ENCODE peak calls at places on chromosomes 3 and 15, in eight cellular contexts. X, J, A, R, V, H, T and Z are unnamed samples.

GRCh38 chr3:143958966-143959365 is 12.7 kb upstream of the DIPK2A start:
- DNase-seq in R (no peak), J (no peak), T (no peak), V (no peak), H (no peak), X (no peak), A (no peak), Z (no peak)

GRCh38 chr3:53109822-53110771 is 20.1 kb downstream of the RFT1 start:
- DNase-seq in X (peak), T (no peak), A (peak), R (peak), V (no peak), H (peak), J (peak), Z (no peak)

GRCh38 chr3:171317133-171317532 is 143.1 kb downstream of the TNIK start:
- DNase-seq in J (no peak), R (no peak), V (peak), A (no peak), H (peak), T (no peak), X (peak), Z (no peak)

GRCh38 chr3:171874251-171874679 is 31.1 kb downstream of the TMEM212 start:
- DNase-seq in J (peak), R (no peak), V (peak), H (peak), A (no peak), X (peak), T (peak), Z (no peak)

GRCh38 chr3:193940526-193940925 is 195.4 kb upstream of the HES1 start:
- DNase-seq in R (no peak), J (no peak), H (no peak), X (peak), A (no peak), V (no peak), T (no peak), Z (no peak)

GRCh38 chr3:184531580-184532290 is 29.9 kb upstream of the EPHB3 start:
- DNase-seq in T (no peak), X (no peak), V (no peak), H (peak), A (no peak), J (no peak), R (no peak), Z (peak)

GRCh38 chr3:155572085-155572484 is 172.8 kb downstream of the PLCH1 start:
- DNase-seq in J (no peak), R (no peak), T (no peak), X (no peak), H (peak), A (no peak), V (no peak), Z (no peak)

GRCh38 chr15:52438047-52438446 is 90.6 kb downstream of the MYO5A start:
- DNase-seq in J (no peak), T (no peak), R (no peak), X (peak), V (no peak), A (no peak), H (peak), Z (no peak)

GRCh38 chr15:25849431-25849921 is 13.7 kb downstream of the ATP10A start:
- DNase-seq in X (peak), A (no peak), H (peak), T (no peak), J (no peak), V (peak), R (peak), Z (no peak)

GRCh38 chr15:66404532-66404931 is 17.8 kb downstream of the MAP2K1 start:
- DNase-seq in X (no peak), V (peak), R (no peak), T (no peak), H (no peak), J (no peak), A (no peak), Z (no peak)

GRCh38 chr3:98814799-98815450 is 51.8 kb downstream of the ST3GAL6 start:
- DNase-seq in X (peak), H (peak), T (no peak), R (no peak), J (peak), A (no peak), V (no peak), Z (no peak)

GRCh38 chr15:92011611-92012367 is 158.3 kb downstream of the SLCO3A1 start:
- DNase-seq in T (peak), X (peak), V (peak), J (no peak), R (no peak), H (no peak), A (peak), Z (no peak)

GRCh38 chr3:6326760-6327159 is 534.2 kb upstream of the GRM7 start:
- DNase-seq in T (no peak), A (no peak), R (no peak), J (no peak), V (no peak), H (no peak), X (no peak), Z (no peak)

GRCh38 chr3:147903037-147903436 is 493.9 kb downstream of the ZIC1 start:
- DNase-seq in X (no peak), A (no peak), R (no peak), H (no peak), T (no peak), V (no peak), J (no peak), Z (no peak)

GRCh38 chr15:23472678-23473077 is 25.6 kb upstream of the GOLGA6L2 start:
- DNase-seq in J (no peak), A (no peak), T (no peak), V (no peak), R (no peak), X (peak), H (no peak), Z (no peak)

GRCh38 chr3:98886525-98886924 is 15.0 kb downstream of the DCBLD2 start:
- DNase-seq in V (no peak), J (peak), R (no peak), H (no peak), A (no peak), T (no peak), X (no peak), Z (no peak)

GRCh38 chr3:192887701-192888100 is 30.0 kb downstream of the MB21D2 start:
- DNase-seq in A (peak), V (no peak), J (peak), R (no peak), X (peak), H (no peak), T (no peak), Z (no peak)

GRCh38 chr3:151421956-151422355 is 37.4 kb upstream of the P2RY12 start:
- DNase-seq in X (no peak), A (no peak), J (peak), V (no peak), H (no peak), T (no peak), R (no peak), Z (no peak)

GRCh38 chr3:152095472-152095871 is 173.3 kb upstream of the MBNL1 start:
- DNase-seq in X (no peak), V (no peak), T (no peak), H (no peak), R (no peak), J (no peak), A (no peak), Z (no peak)

GRCh38 chr15:62782100-62782791 is 260.3 kb upstream of the TPM1 start:
- DNase-seq in X (peak), H (peak), R (no peak), A (no peak), T (peak), J (peak), V (peak), Z (no peak)

GRCh38 chr3:64871237-64871636 is 183.4 kb upstream of the ADAMTS9 start:
- DNase-seq in A (no peak), V (no peak), X (no peak), J (no peak), H (no peak), T (no peak), R (no peak), Z (no peak)

GRCh38 chr3:43031490-43032216 is 52.5 kb downstream of the GASK1A start:
- DNase-seq in X (no peak), H (no peak), V (no peak), A (no peak), R (no peak), T (no peak), J (no peak), Z (no peak)

GRCh38 chr3:24086597-24087369 is 141.7 kb downstream of the NR1D2 start:
- DNase-seq in T (no peak), A (no peak), J (no peak), R (no peak), H (peak), X (no peak), V (no peak), Z (no peak)

GRCh38 chr3:17740703-17741102 is 1.7 kb downstream of the TBC1D5 start:
- DNase-seq in H (peak), A (no peak), T (no peak), V (peak), J (peak), R (no peak), X (peak), Z (no peak)

GRCh38 chr3:52062499-52062898 is 6.1 kb upstream of the DUSP7 start:
- DNase-seq in J (peak), V (peak), T (peak), H (peak), R (no peak), X (peak), A (no peak), Z (no peak)